ENCODE peak calls at places on chromosome 20, in four cellular contexts. J is left ventricle myocardium inferior, N is IMR-90, F is foreskin fibroblast. G is an unnamed sample.

GRCh38 chr20:4978050-4978918 is 23.0 kb downstream of the SLC23A2 start:
- DNase-seq in J (no peak), N (no peak), F (no peak), G (no peak)

GRCh38 chr20:46126440-46127056 is 8.4 kb downstream of the CD40 start:
- DNase-seq in J (no peak), N (no peak), F (no peak), G (no peak)

GRCh38 chr20:47258745-47259695 is 97.5 kb downstream of the ZMYND8 start:
- DNase-seq in J (peak), N (peak), F (peak), G (peak)

GRCh38 chr20:11445161-11445560 is 472.5 kb upstream of the BTBD3 start:
- DNase-seq in J (no peak), N (no peak), F (no peak), G (no peak)

GRCh38 chr20:24146231-24146634 is 157.7 kb upstream of the GGTLC1 start:
- DNase-seq in J (no peak), N (no peak), F (no peak), G (no peak)

GRCh38 chr20:45985573-45985972 is 13.6 kb upstream of the ZNF335 start:
- DNase-seq in J (no peak), N (no peak), F (peak), G (no peak)

GRCh38 chr20:14337400-14338171 is at the start of gene FLRT3:
- DNase-seq in J (peak), N (peak), F (peak), G (peak)

GRCh38 chr20:24332956-24333355 is 136.5 kb upstream of the SYNDIG1 start:
- DNase-seq in J (no peak), N (no peak), F (no peak), G (no peak)

GRCh38 chr20:18750735-18751134 is 62.8 kb upstream of the SCP2D1 start:
- DNase-seq in J (no peak), N (no peak), F (no peak), G (no peak)

GRCh38 chr20:50226093-50226974 is 35.7 kb downstream of the CEBPB start:
- DNase-seq in J (no peak), N (peak), F (peak), G (no peak)

GRCh38 chr20:5569021-5569420 is 181.2 kb upstream of the SHLD1 start:
- DNase-seq in J (no peak), N (peak), F (peak), G (peak)

GRCh38 chr20:48381353-48382120 is 446.3 kb downstream of the PREX1 start:
- DNase-seq in J (no peak), N (no peak), F (no peak), G (no peak)

GRCh38 chr20:19594896-19595295 is 163.2 kb upstream of the RIN2 start:
- DNase-seq in J (no peak), N (no peak), F (no peak), G (no peak)

GRCh38 chr20:59933849-59934585 is 580 bp upstream of the SYCP2 start:
- DNase-seq in J (peak), N (peak), F (peak), G (peak)

GRCh38 chr20:25282034-25282781 is 34.3 kb downstream of the PYGB start:
- DNase-seq in J (peak), N (no peak), F (no peak), G (no peak)

GRCh38 chr20:19292254-19292653 is 79.8 kb downstream of the SLC24A3 start:
- DNase-seq in J (no peak), N (no peak), F (no peak), G (no peak)

GRCh38 chr20:46350201-46350985 is 42.1 kb upstream of the CDH22 start:
- DNase-seq in J (no peak), N (peak), F (peak), G (peak)

GRCh38 chr20:958936-959815 is 42.9 kb downstream of the RSPO4 start:
- DNase-seq in J (no peak), N (no peak), F (no peak), G (no peak)

GRCh38 chr20:47875302-47876025 is 90.2 kb upstream of the SULF2 start:
- DNase-seq in J (no peak), N (no peak), F (no peak), G (no peak)

GRCh38 chr20:18621004-18621403 is 33.1 kb downstream of the DTD1 start:
- DNase-seq in J (no peak), N (no peak), F (no peak), G (no peak)

GRCh38 chr20:25048519-25048952 is 9.4 kb downstream of the ACSS1 start:
- DNase-seq in J (no peak), N (no peak), F (no peak), G (no peak)

GRCh38 chr20:49672109-49672681 is 41.5 kb downstream of the B4GALT5 start:
- DNase-seq in J (no peak), N (no peak), F (no peak), G (no peak)

GRCh38 chr20:11401988-11402387 is 515.7 kb upstream of the BTBD3 start:
- DNase-seq in J (no peak), N (no peak), F (no peak), G (no peak)

GRCh38 chr20:47152078-47152477 is 204.4 kb downstream of the ZMYND8 start:
- DNase-seq in J (no peak), N (no peak), F (no peak), G (no peak)

GRCh38 chr20:22243063-22243462 is 341.3 kb downstream of the FOXA2 start:
- DNase-seq in J (no peak), N (no peak), F (no peak), G (no peak)

GRCh38 chr20:53255102-53255710 is 283.0 kb downstream of the TSHZ2 start:
- DNase-seq in J (no peak), N (no peak), F (no peak), G (no peak)

GRCh38 chr20:61959301-61959700 is 106.4 kb downstream of the TAF4 start:
- DNase-seq in J (no peak), N (no peak), F (no peak), G (no peak)

GRCh38 chr20:1863296-1863695 is 31.9 kb upstream of the SIRPA start:
- DNase-seq in J (no peak), N (peak), F (no peak), G (no peak)

GRCh38 chr20:36154696-36155628 is at the start of gene EPB41L1:
- DNase-seq in J (no peak), N (no peak), F (peak), G (peak)

GRCh38 chr20:51563597-51564332 is 21.2 kb upstream of the NFATC2 start:
- DNase-seq in J (peak), N (peak), F (peak), G (peak)
- TF ChIP-seq CTCF in J (peak), N (peak), F (no peak), G (no peak)

GRCh38 chr20:63446174-63447024 is 26.1 kb downstream of the KCNQ2 start:
- DNase-seq in J (no peak), N (no peak), F (no peak), G (no peak)
- H3K4me3 ChIP-seq in J (no peak), N (no peak), F (no peak), G (no peak)

GRCh38 chr20:38172344-38172743 is 7.3 kb upstream of the TGM2 start:
- DNase-seq in J (no peak), N (peak), F (no peak), G (peak)
- TF ChIP-seq CTCF in J (peak), N (peak), F (no peak), G (peak)

GRCh38 chr20:6766433-6766832 is 1.1 kb upstream of the BMP2 start:
- DNase-seq in J (no peak), N (no peak), F (no peak), G (no peak)

GRCh38 chr20:6767166-6767535 is 335 bp upstream of the BMP2 start:
- DNase-seq in J (no peak), N (no peak), F (no peak), G (no peak)

GRCh38 chr20:6768228-6769185 is 1.0 kb downstream of the BMP2 start:
- DNase-seq in J (peak), N (peak), F (peak), G (peak)

GRCh38 chr20:6767536-6768227 is at the start of gene BMP2:
- DNase-seq in J (peak), N (peak), F (peak), G (peak)

DNA sequence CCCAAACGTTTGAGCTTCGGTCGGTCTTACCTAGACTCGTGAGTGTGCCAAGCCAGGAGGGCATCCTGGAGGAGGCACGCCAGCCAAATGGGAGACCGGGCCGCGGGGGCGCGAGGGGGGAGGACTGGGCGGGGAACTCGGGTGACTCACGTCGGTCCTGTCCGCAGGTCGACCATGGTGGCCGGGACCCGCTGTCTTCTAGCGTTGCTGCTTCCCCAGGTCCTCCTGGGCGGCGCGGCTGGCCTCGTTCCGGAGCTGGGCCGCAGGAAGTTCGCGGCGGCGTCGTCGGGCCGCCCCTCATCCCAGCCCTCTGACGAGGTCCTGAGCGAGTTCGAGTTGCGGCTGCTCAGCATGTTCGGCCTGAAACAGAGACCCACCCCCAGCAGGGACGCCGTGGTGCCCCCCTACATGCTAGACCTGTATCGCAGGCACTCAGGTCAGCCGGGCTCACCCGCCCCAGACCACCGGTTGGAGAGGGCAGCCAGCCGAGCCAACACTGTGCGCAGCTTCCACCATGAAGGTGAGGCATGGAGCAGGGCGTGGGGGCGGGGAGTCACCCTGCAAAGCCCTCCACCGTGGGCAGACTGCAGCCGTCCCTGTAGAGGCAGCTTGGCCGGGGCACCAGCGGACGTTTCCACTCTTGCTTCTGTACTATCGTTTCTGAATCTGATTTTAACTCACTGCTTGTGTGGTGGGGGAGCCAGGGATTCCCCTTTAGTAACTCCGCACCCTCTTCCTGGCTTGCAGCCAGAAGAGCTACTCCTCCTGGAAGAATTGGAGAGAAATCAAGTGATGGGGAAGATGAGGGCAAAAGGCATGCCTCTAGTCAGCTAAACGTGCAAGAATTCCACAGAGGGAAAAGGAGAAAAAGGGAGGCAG is 2.7 kb downstream of the BMP2 start:
- DNase-seq in J (peak), N (no peak), F (peak), G (peak)
- H3K4me3 ChIP-seq in J (peak), N (peak), F (peak), G (peak)

DNA sequence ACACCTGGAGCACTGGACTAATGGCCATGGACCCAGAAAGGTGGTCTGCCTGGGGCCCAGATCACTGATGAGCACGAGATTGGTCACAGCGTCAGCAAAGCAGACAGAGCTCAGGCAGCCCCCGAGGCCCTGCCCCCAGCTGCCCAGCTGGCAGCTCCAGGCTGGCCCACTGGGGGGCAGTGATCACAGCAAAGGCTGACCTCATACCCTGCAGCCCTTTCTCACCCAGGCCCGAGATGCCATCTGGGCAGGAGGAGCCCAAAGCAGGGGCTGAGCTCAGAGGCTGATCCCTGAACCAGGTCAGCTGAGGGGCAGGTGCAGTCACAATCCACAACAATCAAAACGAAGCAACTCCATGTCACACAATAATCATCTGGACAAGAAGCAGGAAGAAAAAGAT is 4.1 kb downstream of the MAP1LC3A start:
- DNase-seq in J (no peak), N (peak), F (peak), G (no peak)
- TF ChIP-seq CTCF in J (peak), N (peak), F (peak), G (peak)

GRCh38 chr20:44185574-44185973 is 1.4 kb downstream of the JPH2 start:
- DNase-seq in J (no peak), N (no peak), F (no peak), G (no peak)

GRCh38 chr20:44186201-44186600 is 787 bp downstream of the JPH2 start:
- DNase-seq in J (no peak), N (no peak), F (no peak), G (no peak)

GRCh38 chr20:44187763-44188709 is 1.0 kb upstream of the JPH2 start:
- DNase-seq in J (no peak), N (peak), F (peak), G (peak)

GRCh38 chr20:44187054-44187762 is at the start of gene JPH2:
- DNase-seq in J (peak), N (peak), F (peak), G (peak)

DNA sequence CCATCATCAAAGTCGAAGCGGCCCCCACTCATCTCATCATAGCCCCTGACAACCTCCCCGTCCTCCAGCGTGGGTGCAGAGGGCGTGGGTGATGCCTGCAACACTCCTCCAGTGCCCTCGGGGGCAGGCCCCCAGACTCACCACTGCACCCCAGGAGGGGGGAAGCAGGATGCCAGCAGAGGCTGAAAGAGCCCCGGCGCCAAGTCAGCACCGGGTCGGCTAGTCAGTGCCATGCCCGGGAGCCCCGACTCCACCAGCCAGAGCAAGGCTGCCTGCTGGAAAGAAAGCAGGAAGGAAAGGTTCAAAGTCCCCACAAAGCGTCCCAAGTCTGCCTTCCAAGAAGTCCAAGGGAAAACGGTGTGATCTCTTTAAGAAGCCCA is 324 bp downstream of the JPH2 start:
- DNase-seq in J (no peak), N (no peak), F (peak), G (no peak)
- H3K4me3 ChIP-seq in J (peak), N (peak), F (peak), G (peak)

DNA sequence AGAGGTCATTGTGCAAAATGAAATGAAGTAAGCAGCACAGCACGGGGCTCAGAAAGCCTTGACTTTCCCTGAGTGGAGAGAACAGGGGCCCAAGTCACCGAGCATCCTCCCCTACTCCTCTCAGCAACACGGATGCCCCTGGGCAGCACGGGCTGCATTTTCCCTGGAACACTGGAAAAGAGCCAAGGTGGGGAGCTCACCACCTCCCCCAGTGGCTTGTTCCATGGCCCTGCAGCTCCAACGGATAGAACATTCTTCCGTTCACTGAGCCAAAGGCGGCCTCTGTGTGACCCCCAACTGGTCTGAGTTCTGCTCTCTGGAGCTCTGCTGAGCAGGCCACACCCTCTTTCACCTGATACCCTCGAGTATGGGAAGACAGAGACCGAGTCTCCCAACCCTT is 20.8 kb upstream of the EMILIN3 start:
- DNase-seq in J (no peak), N (no peak), F (no peak), G (no peak)
- TF ChIP-seq CTCF in J (no peak), N (no peak), F (no peak), G (peak)

G was measured in astrocyte of the spinal cord.